ENCODE peak calls at places on chromosomes 4 and X, in six cellular contexts. T is WERI-Rb-1, B is neural crest cell, R is GM20000, D is astrocyte of the spinal cord, L is nephron progenitor cell. Q is an unnamed sample.

GRCh38 chr4:46839128-46839527 is 69.9 kb downstream of the COX7B2 start:
- DNase-seq in R (peak), D (no peak), B (no peak), L (no peak), T (no peak), Q (no peak)

GRCh38 chr4:108165601-108166000 is 3.1 kb downstream of the LEF1 start:
- DNase-seq in B (no peak), R (no peak), T (no peak), L (no peak), D (no peak), Q (no peak)

GRCh38 chr4:57077550-57078311 is 32.5 kb downstream of the IGFBP7 start:
- DNase-seq in B (no peak), R (no peak), D (peak), L (no peak), T (no peak), Q (no peak)

GRCh38 chrX:153460826-153461225 is 9.6 kb downstream of the HAUS7 start:
- DNase-seq in L (peak), T (peak), R (peak), D (peak), B (peak), Q (peak)

GRCh38 chr4:41145571-41146078 is 68.7 kb downstream of the APBB2 start:
- DNase-seq in R (no peak), T (no peak), L (no peak), D (peak), B (no peak), Q (no peak)

GRCh38 chrX:63754141-63754859 is 30.7 kb downstream of the ARHGEF9 start:
- DNase-seq in T (no peak), B (no peak), L (no peak), R (no peak), D (peak), Q (no peak)

GRCh38 chr4:85406185-85406584 is 68.8 kb upstream of the ARHGAP24 start:
- DNase-seq in D (no peak), R (no peak), L (no peak), B (no peak), T (no peak), Q (no peak)

GRCh38 chr4:123743821-123744220 is 347.2 kb downstream of the SPRY1 start:
- DNase-seq in T (no peak), B (no peak), R (no peak), D (no peak), L (no peak), Q (no peak)

GRCh38 chrX:115939070-115939469 is 231.5 kb upstream of the AGTR2 start:
- DNase-seq in R (no peak), D (no peak), B (no peak), T (no peak), L (no peak), Q (no peak)

GRCh38 chrX:139692908-139693307 is 15.1 kb downstream of the MCF2 start:
- DNase-seq in B (no peak), R (no peak), T (no peak), L (no peak), D (no peak), Q (no peak)

GRCh38 chrX:49273181-49273727 is 3.7 kb downstream of the PPP1R3F start:
- DNase-seq in R (no peak), B (no peak), D (no peak), T (no peak), L (no peak), Q (no peak)

GRCh38 chrX:56788229-56788628 is 59.2 kb downstream of the NBDY start:
- DNase-seq in T (peak), R (no peak), B (no peak), D (no peak), L (no peak), Q (no peak)

GRCh38 chrX:107374116-107374515 is 75.3 kb upstream of the FRMPD3 start:
- DNase-seq in B (no peak), T (no peak), D (no peak), L (no peak), R (no peak), Q (no peak)

GRCh38 chrX:50903387-50904027 is 7.0 kb upstream of the BMP15 start:
- DNase-seq in D (peak), R (peak), T (peak), L (peak), B (peak), Q (peak)

GRCh38 chr4:95304898-95305297 is 243.9 kb downstream of the UNC5C start:
- DNase-seq in L (no peak), B (no peak), T (no peak), D (peak), R (no peak), Q (no peak)

GRCh38 chr4:53346920-53347852 is 18.7 kb downstream of the SCFD2 start:
- DNase-seq in L (no peak), D (peak), R (no peak), B (no peak), T (no peak), Q (no peak)
- TF ChIP-seq CTCF in L (no peak), D (no peak), R (no peak), B (no peak), T (no peak), Q (no peak)

GRCh38 chr4:189940178-189941004 is at the start of gene FRG1:
- DNase-seq in T (peak), R (peak), L (peak), B (peak), D (peak), Q (peak)
- TF ChIP-seq CTCF in T (peak), R (peak), L (peak), B (peak), D (peak), Q (peak)

GRCh38 chr4:37188100-37188499 is 56.4 kb upstream of the NWD2 start:
- DNase-seq in B (no peak), R (no peak), D (no peak), T (peak), L (no peak), Q (no peak)
- TF ChIP-seq CTCF in B (peak), R (no peak), D (no peak), T (peak), L (peak), Q (peak)

GRCh38 chrX:134020910-134021309 is 35.5 kb upstream of the GPC3 start:
- DNase-seq in D (no peak), B (no peak), T (no peak), R (no peak), L (no peak), Q (no peak)
- TF ChIP-seq CTCF in D (no peak), B (no peak), T (no peak), R (no peak), L (peak), Q (peak)

GRCh38 chr4:71009796-71010588 is 16.5 kb downstream of the DCK start:
- DNase-seq in B (no peak), R (peak), D (peak), T (no peak), L (no peak), Q (no peak)
- TF ChIP-seq CTCF in B (peak), R (peak), D (peak), T (peak), L (peak), Q (peak)

GRCh38 chrX:5117816-5118215 is 1110.9 kb downstream of the NLGN4X start:
- DNase-seq in L (no peak), R (no peak), T (no peak), D (no peak), B (no peak), Q (no peak)

DNA sequence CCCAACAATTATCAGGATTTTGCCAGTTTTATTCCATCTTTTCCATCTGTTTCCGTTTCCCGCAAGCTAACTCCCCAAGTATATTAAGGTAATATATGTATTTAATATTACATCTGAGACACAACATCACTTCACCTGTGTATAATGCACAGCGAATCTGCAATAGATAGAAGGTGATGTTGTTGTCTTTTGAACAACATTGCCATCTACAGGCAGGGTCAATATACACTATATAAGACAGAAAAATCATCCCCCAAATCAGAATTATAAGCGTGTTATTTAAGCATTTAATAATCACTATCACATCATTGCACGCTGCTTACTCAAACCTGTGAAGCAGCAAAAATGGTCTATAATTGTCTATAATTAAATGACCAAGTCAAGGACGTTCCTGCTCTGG is 1115.5 kb downstream of the NLGN4X start:
- DNase-seq in B (no peak), L (no peak), R (peak), D (peak), T (no peak), Q (no peak)
- TF ChIP-seq CTCF in B (peak), L (peak), R (no peak), D (peak), T (peak), Q (peak)

DNA sequence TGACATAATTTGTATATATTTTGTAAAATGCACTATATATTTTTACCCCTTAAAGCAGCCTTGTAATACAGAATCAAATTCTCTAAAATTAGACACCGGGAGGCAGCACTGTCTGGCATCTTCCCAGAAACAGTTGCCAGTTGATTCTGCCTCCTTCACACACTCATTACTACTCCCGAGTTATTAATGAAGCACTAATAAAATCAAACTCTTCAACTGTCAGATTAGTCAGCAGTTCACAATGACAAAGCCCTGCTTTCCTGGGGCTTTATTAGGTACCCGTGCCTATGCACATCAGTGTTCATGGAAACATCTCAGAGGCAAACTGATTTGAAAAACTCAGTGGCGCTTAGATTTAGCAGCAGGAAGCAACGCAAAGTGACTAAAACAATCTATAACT is 103.5 kb upstream of the VEGFC start:
- DNase-seq in T (no peak), R (no peak), B (no peak), L (no peak), D (no peak), Q (no peak)
- TF ChIP-seq CTCF in T (no peak), R (no peak), B (no peak), L (no peak), D (no peak), Q (no peak)

DNA sequence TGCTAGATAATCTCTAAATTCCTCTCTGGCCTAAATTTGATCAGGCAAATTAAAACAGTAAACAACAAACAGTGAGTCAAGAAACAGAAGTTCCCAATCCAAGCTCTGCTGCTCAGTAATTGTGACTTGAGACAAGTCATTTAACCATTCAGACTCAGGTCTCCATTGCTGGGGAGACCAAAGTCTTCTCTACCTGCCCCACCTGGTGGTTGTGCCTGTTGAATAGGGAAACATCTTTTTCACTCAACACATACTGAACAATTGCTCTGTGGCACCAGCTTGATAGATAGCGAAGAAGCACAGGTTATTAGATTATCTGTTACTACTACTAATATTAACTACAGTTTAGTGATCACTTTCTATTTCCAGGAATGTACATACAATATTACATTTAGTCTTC is 112.1 kb upstream of the EOLA2 start:
- DNase-seq in D (no peak), B (no peak), R (no peak), T (peak), L (no peak), Q (no peak)
- TF ChIP-seq CTCF in D (no peak), B (no peak), R (no peak), T (no peak), L (no peak), Q (no peak)

Q was measured in progenitor cell of endocrine pancreas.